ENCODE peak calls at places on chromosomes 13 and 19, in seven cellular contexts. H is H9, W is Peyer's patch, I is H1, F is uterus, X is heart left ventricle, L is right lobe of liver. R is an unnamed sample.

GRCh38 chr19:45638930-45639729 is at the start of gene EML2:
- DNase-seq in H (peak; percentile 95), F (no peak), I (peak; percentile 86), L (peak; percentile 62), X (peak; percentile 47), W (peak; percentile 79), R (no peak)

GRCh38 chr13:20782116-20782708 is 8.5 kb upstream of the EEF1AKMT1 start:
- DNase-seq in L (no peak), H (no peak), F (no peak), X (no peak), I (no peak), W (no peak), R (no peak)

GRCh38 chr19:2095338-2095938 is 688 bp downstream of the MOB3A start:
- DNase-seq in X (peak; percentile 25), L (no peak), H (no peak), W (peak; percentile 65), F (no peak), I (no peak), R (no peak)

GRCh38 chr19:31083122-31083521 is 266.1 kb downstream of the TSHZ3 start:
- DNase-seq in L (no peak), X (no peak), H (no peak), W (no peak), I (no peak), F (no peak), R (no peak)

GRCh38 chr19:33409035-33409434 is 35.5 kb downstream of the CEBPG start:
- DNase-seq in H (no peak), L (no peak), W (no peak), I (no peak), F (no peak), X (no peak), R (no peak)

GRCh38 chr13:112873851-112874750 is 94.9 kb upstream of the MCF2L start:
- DNase-seq in F (peak; percentile 78), I (peak; percentile 97), H (peak; percentile 83), L (peak; percentile 73), W (peak; percentile 91), X (peak; percentile 78), R (peak; percentile 67)

GRCh38 chr13:110398564-110399507 is 91.8 kb downstream of the COL4A2 start:
- DNase-seq in F (peak; percentile 6), H (no peak), W (no peak), X (no peak), I (no peak), L (no peak), R (no peak)

GRCh38 chr19:5891572-5891937 is 12.0 kb downstream of the NDUFA11 start:
- DNase-seq in H (no peak), W (no peak), F (no peak), X (no peak), L (no peak), I (no peak), R (no peak)

GRCh38 chr19:51803965-51804364 is 9.0 kb downstream of the FPR3 start:
- DNase-seq in I (no peak), X (no peak), W (no peak), L (no peak), F (no peak), H (no peak), R (no peak)

GRCh38 chr19:13887529-13887928 is 10.6 kb downstream of the NANOS3 start:
- DNase-seq in I (no peak), X (no peak), F (no peak), H (no peak), L (no peak), W (no peak), R (no peak)

GRCh38 chr19:13270514-13271105 is 120.4 kb downstream of the IER2 start:
- DNase-seq in H (no peak), W (no peak), L (no peak), X (no peak), I (no peak), F (no peak), R (no peak)

GRCh38 chr19:4597975-4598671 is 38.6 kb upstream of the SEMA6B start:
- DNase-seq in H (peak; percentile 83), X (no peak), W (peak; percentile 53), L (peak; percentile 64), I (peak; percentile 91), F (peak; percentile 33), R (no peak)

GRCh38 chr13:113978741-113979481 is 5.0 kb upstream of the C13orf46 start:
- DNase-seq in I (no peak), X (no peak), H (no peak), F (no peak), W (peak; percentile 46), L (peak; percentile 40), R (no peak)

GRCh38 chr13:57631607-57632275 is at the start of gene PCDH17:
- DNase-seq in H (peak; percentile 68), L (no peak), W (no peak), I (peak; percentile 76), F (peak; percentile 40), X (peak; percentile 69), R (no peak)

GRCh38 chr13:34897220-34897619 is 44.9 kb upstream of the NBEA start:
- DNase-seq in L (no peak), F (no peak), I (no peak), X (no peak), H (no peak), W (no peak), R (no peak)

GRCh38 chr19:41753159-41753558 is 2.2 kb upstream of the CEACAM6 start:
- DNase-seq in L (no peak), H (peak; percentile 65), F (no peak), W (peak; percentile 89), X (no peak), I (peak; percentile 85), R (peak; percentile 33)

GRCh38 chr13:28819748-28820098 is 416 bp upstream of the MTUS2 start:
- DNase-seq in X (peak; percentile 55), I (peak; percentile 92), H (peak; percentile 81), W (no peak), L (peak; percentile 77), F (no peak), R (no peak)

GRCh38 chr19:17673937-17674799 is 14.0 kb downstream of the UNC13A start:
- DNase-seq in F (no peak), X (no peak), I (no peak), H (no peak), L (no peak), W (no peak), R (no peak)

GRCh38 chr19:30063184-30064020 is 121.4 kb downstream of the URI1 start:
- DNase-seq in X (no peak), I (no peak), W (peak; percentile 26), H (no peak), L (no peak), F (no peak), R (no peak)

GRCh38 chr13:110132178-110132975 is 174.6 kb downstream of the COL4A1 start:
- DNase-seq in F (no peak), H (no peak), L (no peak), W (no peak), I (no peak), X (no peak), R (no peak)

GRCh38 chr19:54201980-54202379 is 1.3 kb downstream of the RPS9 start:
- DNase-seq in W (no peak), L (no peak), I (no peak), H (no peak), X (no peak), F (no peak), R (no peak)

GRCh38 chr19:51161266-51161665 is 19.2 kb downstream of the SIGLEC7 start:
- DNase-seq in W (no peak), I (no peak), X (no peak), F (no peak), L (no peak), H (no peak), R (no peak)

GRCh38 chr13:50577806-50578205 is 265.7 kb downstream of the DLEU7 start:
- DNase-seq in I (no peak), L (no peak), W (no peak), X (no peak), H (no peak), F (no peak), R (no peak)

GRCh38 chr19:8506402-8506957 is 4.0 kb upstream of the PRAM1 start:
- DNase-seq in F (peak; percentile 35), W (no peak), X (no peak), L (no peak), I (no peak), H (peak; percentile 69), R (no peak)

GRCh38 chr13:76656496-76656895 is 229.7 kb downstream of the KCTD12 start:
- DNase-seq in F (no peak), W (no peak), I (no peak), H (no peak), X (no peak), L (no peak), R (no peak)

GRCh38 chr13:94710881-94711560 is 1.3 kb downstream of the SOX21 start:
- DNase-seq in W (no peak), I (peak; percentile 78), H (peak; percentile 64), F (no peak), L (no peak), X (no peak), R (no peak)

GRCh38 chr13:30133976-30134375 is 173.4 kb downstream of the KATNAL1 start:
- DNase-seq in L (no peak), X (no peak), F (no peak), W (no peak), I (no peak), H (no peak), R (no peak)
- H3K27ac ChIP-seq in L (no peak overlapping the region), X (no peak overlapping the region), F (peak overlapping the region; percentile 68), W (no peak overlapping the region), I (no peak overlapping the region), H (no peak overlapping the region), R (no peak overlapping the region)

GRCh38 chr19:39375929-39376328 is 15.0 kb downstream of the PAF1 start:
- DNase-seq in W (no peak), I (no peak), L (no peak), F (no peak), H (no peak), X (no peak), R (no peak)

GRCh38 chr19:39369200-39369599 is 21.7 kb downstream of the PAF1 start:
- DNase-seq in H (no peak), X (no peak), L (no peak), I (no peak), W (no peak), F (no peak), R (no peak)

GRCh38 chr19:39372941-39373340 is 18.0 kb downstream of the PAF1 start:
- DNase-seq in X (no peak), I (no peak), F (no peak), W (no peak), H (no peak), L (no peak), R (no peak)

GRCh38 chr19:39370735-39371134 is 20.2 kb downstream of the PAF1 start:
- DNase-seq in H (no peak), X (no peak), I (no peak), F (no peak), L (no peak), W (no peak), R (no peak)

GRCh38 chr19:39372047-39372802 is 18.7 kb downstream of the PAF1 start:
- DNase-seq in I (no peak), X (peak; percentile 89), F (peak; percentile 87), W (peak; percentile 72), H (no peak), L (peak; percentile 84), R (no peak)
- H3K27ac ChIP-seq in I (no peak overlapping the region), X (peak overlapping the region; percentile 89), F (peak overlapping the region; percentile 90), W (peak overlapping the region; percentile 84), H (no peak overlapping the region), L (peak overlapping the region; percentile 60), R (no peak overlapping the region)

GRCh38 chr19:11989112-11989456 is 24.2 kb downstream of the ZNF763 start:
- DNase-seq in I (no peak), L (no peak), W (no peak), X (no peak), H (no peak), F (no peak), R (no peak)
- H3K27ac ChIP-seq in I (no peak overlapping the region), L (no peak overlapping the region), W (no peak overlapping the region), X (no peak overlapping the region), H (no peak overlapping the region), F (peak overlapping the region; percentile 81), R (no peak overlapping the region)

GRCh38 chr19:49340865-49341718 is 5.9 kb downstream of the CD37 start:
- DNase-seq in I (no peak), W (peak; percentile 46), F (no peak), L (no peak), H (no peak), X (no peak), R (no peak)
- H3K27ac ChIP-seq in I (no peak overlapping the region), W (peak overlapping the region; percentile 76), F (peak overlapping the region; percentile 85), L (no peak overlapping the region), H (no peak overlapping the region), X (peak overlapping the region; percentile 69), R (no peak overlapping the region)